ENCODE peak calls at places on chromosomes 2 and 18, in seven cellular contexts. H is suprapubic skin, S is Panc1, M is K562, W is esophagus muscularis mucosa, N is HCT116, E is stomach. V is an unnamed sample. For H3K4me1, the result is how much of the 10 kb centered on the place peaks cover.

GRCh38 chr2:239192975-239193374 is 207.8 kb downstream of the HDAC4 start:
- DNase-seq in S (no peak), W (no peak), N (no peak), E (no peak), H (peak), M (no peak), V (peak)

GRCh38 chr2:217934321-217935131 is 68.3 kb downstream of the TNS1 start:
- DNase-seq in W (no peak), S (no peak), H (no peak), M (no peak), E (no peak), N (no peak), V (no peak)

GRCh38 chr2:218867900-218868299 is 8.3 kb downstream of the WNT6 start:
- DNase-seq in S (no peak), W (no peak), N (no peak), E (no peak), H (no peak), M (no peak), V (no peak)

GRCh38 chr2:179569834-179570233 is 291.6 kb downstream of the ZNF385B start:
- DNase-seq in E (no peak), H (no peak), W (no peak), M (no peak), N (no peak), S (no peak), V (no peak)

GRCh38 chr2:3542107-3542506 is 16.0 kb downstream of the RNASEH1 start:
- DNase-seq in N (no peak), S (no peak), W (no peak), M (no peak), H (no peak), E (no peak), V (no peak)

GRCh38 chr2:29253026-29253425 is 137.8 kb downstream of the CLIP4 start:
- DNase-seq in S (no peak), N (no peak), E (no peak), M (no peak), H (no peak), W (no peak), V (no peak)

GRCh38 chr2:99672766-99673375 is 183.1 kb upstream of the REV1 start:
- DNase-seq in S (no peak), H (no peak), W (no peak), E (no peak), M (no peak), N (no peak), V (no peak)

GRCh38 chr2:98036349-98037000 is 40.7 kb upstream of the TMEM131 start:
- DNase-seq in W (no peak), E (peak), N (no peak), S (no peak), H (no peak), M (no peak), V (no peak)

GRCh38 chr2:139033300-139033699 is 253.1 kb upstream of the NXPH2 start:
- DNase-seq in H (no peak), N (no peak), M (no peak), E (no peak), W (no peak), S (no peak), V (no peak)

GRCh38 chr18:1663879-1664705 is 759.4 kb downstream of the ADCYAP1 start:
- DNase-seq in E (peak), N (peak), H (peak), S (peak), W (no peak), M (peak), V (no peak)

GRCh38 chr2:57330447-57330846 is 716.2 kb upstream of the VRK2 start:
- DNase-seq in E (no peak), M (no peak), N (no peak), S (no peak), W (no peak), H (no peak), V (no peak)

GRCh38 chr2:67828066-67828465 is 234.7 kb downstream of the C1D start:
- DNase-seq in H (no peak), N (no peak), E (no peak), M (no peak), S (no peak), W (peak), V (no peak)

GRCh38 chr2:116416988-116417387 is 1397.5 kb upstream of the DDX18 start:
- DNase-seq in H (no peak), S (no peak), N (no peak), E (no peak), W (no peak), M (no peak), V (no peak)

GRCh38 chr2:207530160-207531023 is 630 bp downstream of the CREB1 start:
- DNase-seq in E (peak), N (no peak), S (no peak), M (peak), H (no peak), W (no peak), V (no peak)

GRCh38 chr2:174796319-174796771 is 32.1 kb upstream of the CHRNA1 start:
- DNase-seq in N (no peak), E (no peak), M (no peak), S (no peak), H (no peak), W (no peak), V (no peak)

GRCh38 chr2:65329551-65329950 is 101.9 kb downstream of the ACTR2 start:
- DNase-seq in W (peak), S (no peak), M (no peak), E (no peak), H (no peak), N (no peak), V (no peak)

GRCh38 chr18:48228301-48228715 is 180.9 kb downstream of the ZBTB7C start:
- DNase-seq in W (no peak), S (no peak), M (no peak), E (no peak), N (no peak), H (no peak), V (no peak)

GRCh38 chr2:113174369-113174735 is 581 bp downstream of the PSD4 start:
- DNase-seq in N (no peak), M (peak), W (no peak), H (peak), E (no peak), S (no peak), V (no peak)

GRCh38 chr18:77086034-77086433 is 46.5 kb downstream of the MBP start:
- DNase-seq in M (no peak), N (no peak), H (no peak), E (no peak), S (no peak), W (no peak), V (no peak)

GRCh38 chr2:69386789-69387734 is at the start of gene GFPT1:
- DNase-seq in M (peak), H (peak), E (peak), S (peak), N (peak), W (peak), V (peak)
- H3K4me1 ChIP-seq in M (under half), H (under half), E (under half), S (under half), N (under half), W (under half), V (under half)

DNA sequence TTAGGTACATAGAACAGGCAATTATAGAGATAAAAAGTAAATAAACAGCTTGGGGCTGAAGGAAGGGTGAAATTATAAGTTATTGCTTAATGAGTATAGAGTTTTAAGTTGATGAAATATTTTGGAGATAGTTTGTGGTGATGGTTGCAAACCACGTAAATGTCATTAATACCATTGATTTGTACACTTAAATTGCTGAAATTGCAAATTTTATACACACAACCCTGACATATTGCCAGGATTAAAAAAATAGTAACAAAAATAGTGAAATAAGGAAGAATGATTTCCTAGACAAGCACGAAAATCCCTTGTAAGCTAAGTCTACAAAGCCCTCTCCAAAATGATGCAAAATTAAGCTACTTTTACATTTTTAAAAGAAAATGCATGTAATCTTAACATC is 46.2 kb upstream of the RAB6D start:
- DNase-seq in M (no peak), E (no peak), N (no peak), S (no peak), H (no peak), W (no peak), V (no peak)
- TF ChIP-seq POLR2AphosphoS5 in M (no peak), E (no peak), N (no peak), S (no peak), H (no peak), W (no peak), V (no peak)

GRCh38 chr2:224612581-224612980 is 27.4 kb upstream of the CUL3 start:
- DNase-seq in W (no peak), H (no peak), E (no peak), M (no peak), N (no peak), S (no peak), V (no peak)
- H3K4me3 ChIP-seq in W (no peak), H (no peak), E (no peak), M (no peak), N (no peak), S (no peak), V (no peak)

GRCh38 chr18:3442894-3443293 is 7.1 kb upstream of the TGIF1 start:
- DNase-seq in E (no peak), M (peak), S (no peak), H (no peak), N (no peak), W (no peak), V (no peak)

GRCh38 chr18:3441290-3441689 is 8.7 kb upstream of the TGIF1 start:
- DNase-seq in E (no peak), M (peak), W (no peak), S (no peak), N (no peak), H (no peak), V (no peak)

GRCh38 chr18:3447895-3448844 is 1.8 kb upstream of the TGIF1 start:
- DNase-seq in M (peak), H (peak), W (peak), N (peak), E (peak), S (no peak), V (peak)

GRCh38 chr18:3447035-3447894 is 2.7 kb upstream of the TGIF1 start:
- DNase-seq in M (peak), S (no peak), W (no peak), N (no peak), E (peak), H (no peak), V (peak)

DNA sequence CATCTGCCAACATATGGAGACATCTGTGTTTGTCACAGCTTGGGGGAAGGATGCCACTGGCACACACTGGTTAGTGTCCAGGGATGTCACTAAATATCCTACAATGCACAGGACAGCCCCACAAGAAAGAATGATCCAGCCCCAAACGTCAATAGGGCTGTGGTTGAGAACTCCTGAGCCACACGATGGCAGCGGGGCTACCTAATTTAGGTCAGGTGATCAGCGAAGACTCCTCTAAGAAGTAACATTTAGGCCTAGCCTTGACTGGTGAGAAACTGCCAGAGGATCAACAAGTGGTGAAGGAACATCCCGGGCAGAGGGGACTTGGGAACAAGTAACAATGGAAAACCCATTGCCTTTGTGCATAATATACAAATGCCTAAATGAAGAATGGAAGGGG is 5.0 kb upstream of the TGIF1 start:
- DNase-seq in M (no peak), S (no peak), E (no peak), N (no peak), H (no peak), W (no peak), V (no peak)
- H3K4me1 ChIP-seq in M (under half), S (half or more), E (under half), N (under half), H (under half), W (under half), V (under half)

GRCh38 chr2:63843093-63843492 is 1.4 kb downstream of the UGP2 start:
- DNase-seq in E (no peak), N (no peak), W (no peak), S (no peak), H (no peak), M (no peak), V (no peak)
- TF ChIP-seq POLR2AphosphoS5 in E (no peak), N (no peak), W (no peak), S (no peak), H (no peak), M (no peak), V (no peak)

GRCh38 chr2:162073776-162074578 is at the start of gene DPP4:
- DNase-seq in M (no peak), H (peak), W (no peak), S (no peak), E (peak), N (no peak), V (no peak)

GRCh38 chr2:162074579-162074922 is 536 bp upstream of the DPP4 start:
- DNase-seq in M (no peak), W (no peak), H (no peak), E (no peak), S (no peak), N (no peak), V (no peak)

GRCh38 chr2:162072976-162073775 is 839 bp downstream of the DPP4 start:
- DNase-seq in S (no peak), E (no peak), M (no peak), N (no peak), W (no peak), H (peak), V (no peak)

GRCh38 chr2:162074937-162075688 is 1.1 kb upstream of the DPP4 start:
- DNase-seq in S (no peak), H (no peak), E (no peak), N (no peak), M (no peak), W (no peak), V (no peak)

DNA sequence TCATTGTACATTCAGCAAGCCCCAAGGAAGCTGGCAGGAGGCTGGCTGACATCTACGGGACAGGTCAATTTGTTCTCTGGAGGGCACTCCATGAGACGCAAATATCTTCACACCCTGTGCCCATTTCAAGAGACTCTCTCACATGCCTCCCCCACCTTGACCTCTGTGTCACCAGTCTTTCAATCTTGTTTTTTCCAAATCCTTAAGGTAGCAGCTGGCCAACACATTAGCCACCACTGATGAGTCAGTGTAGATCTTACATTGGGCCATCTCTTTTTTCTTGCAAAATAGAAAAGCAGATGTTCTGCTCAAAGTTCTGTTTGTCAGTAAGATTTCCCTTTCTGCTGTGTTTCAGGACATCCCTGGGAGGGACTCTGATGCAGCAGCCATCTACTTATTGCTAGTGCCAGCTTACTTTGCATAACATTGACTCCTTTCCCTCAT is 1.7 kb upstream of the DPP4 start:
- DNase-seq in M (no peak), E (no peak), W (no peak), H (no peak), N (no peak), S (no peak), V (no peak)
- H3K4me3 ChIP-seq in M (no peak), E (no peak), W (no peak), H (no peak), N (no peak), S (no peak), V (no peak)